ENCODE peak calls at places on chromosome 3, in six cellular contexts. J is heart right ventricle; K is body of pancreas; B is effector memory CD4-positive, alpha-beta T cell; N is GM23248; Y is tibial artery. E is an unnamed sample. For H3K27me3, the result is how much of the 10 kb centered on the place peaks cover.

GRCh38 chr3:189457201-189457607 is 174.0 kb upstream of the TP63 start:
- DNase-seq in B (no peak), J (no peak), Y (no peak), N (peak), K (no peak), E (peak)

GRCh38 chr3:50625879-50626182 is 8.9 kb downstream of the MAPKAPK3 start:
- DNase-seq in B (no peak), Y (no peak), J (no peak), K (no peak), N (no peak), E (no peak)

GRCh38 chr3:8987673-8988655 is 24.7 kb upstream of the RAD18 start:
- DNase-seq in B (peak), N (peak), Y (peak), J (peak), K (peak), E (peak)

GRCh38 chr3:159260049-159260662 is 458.3 kb downstream of the MFSD1 start:
- DNase-seq in N (peak), B (no peak), K (peak), J (no peak), Y (no peak), E (peak)

GRCh38 chr3:61686228-61686648 is 124.9 kb downstream of the PTPRG start:
- DNase-seq in K (peak), B (no peak), N (no peak), J (no peak), Y (no peak), E (peak)

GRCh38 chr3:85164446-85164845 is 205.7 kb downstream of the CADM2 start:
- DNase-seq in Y (no peak), J (no peak), N (no peak), B (no peak), K (no peak), E (peak)

GRCh38 chr3:146605106-146605505 is at the start of gene PLSCR5:
- DNase-seq in K (no peak), B (no peak), Y (no peak), N (no peak), J (no peak), E (peak)

GRCh38 chr3:99418209-99418635 is 220.2 kb upstream of the COL8A1 start:
- DNase-seq in J (no peak), K (no peak), N (no peak), Y (no peak), B (no peak), E (peak)

GRCh38 chr3:19972056-19972455 is 25.2 kb downstream of the RAB5A start:
- DNase-seq in K (no peak), N (peak), J (no peak), B (no peak), Y (no peak), E (peak)

GRCh38 chr3:138097192-138097829 is 18.1 kb downstream of the DZIP1L start:
- DNase-seq in N (no peak), Y (no peak), B (no peak), J (no peak), K (no peak), E (no peak)

GRCh38 chr3:177337548-177338331 is 140.5 kb upstream of the TBL1XR1 start:
- DNase-seq in K (no peak), N (peak), B (peak), J (no peak), Y (no peak), E (peak)

GRCh38 chr3:88203537-88204143 is 53.9 kb downstream of the C3orf38 start:
- DNase-seq in K (peak), Y (peak), N (peak), B (no peak), J (peak), E (peak)

GRCh38 chr3:52809149-52809548 is 14.6 kb downstream of the ITIH3 start:
- DNase-seq in J (no peak), Y (no peak), N (no peak), K (no peak), B (no peak), E (no peak)

GRCh38 chr3:183178833-183179549 is 16.5 kb upstream of the LAMP3 start:
- DNase-seq in Y (no peak), B (no peak), K (peak), N (peak), J (peak), E (peak)

GRCh38 chr3:149532463-149533180 is 58.1 kb downstream of the TM4SF4 start:
- DNase-seq in B (no peak), J (no peak), Y (no peak), K (no peak), N (no peak), E (no peak)

GRCh38 chr3:147775816-147776530 is 366.8 kb downstream of the ZIC1 start:
- DNase-seq in Y (no peak), N (peak), K (no peak), B (no peak), J (no peak), E (no peak)

GRCh38 chr3:101674518-101674917 is 2.4 kb downstream of the ZBTB11 start:
- DNase-seq in N (no peak), K (no peak), B (no peak), J (no peak), Y (no peak), E (no peak)

GRCh38 chr3:10349801-10350200 is 28.9 kb upstream of the SEC13 start:
- DNase-seq in N (no peak), B (no peak), J (no peak), Y (no peak), K (no peak), E (no peak)

GRCh38 chr3:102536479-102536878 is 101.7 kb downstream of the ZPLD1 start:
- DNase-seq in B (no peak), J (no peak), K (peak), Y (no peak), N (peak), E (peak)

GRCh38 chr3:195401959-195402358 is 40.9 kb downstream of the ACAP2 start:
- DNase-seq in K (no peak), B (no peak), N (no peak), J (no peak), Y (no peak), E (peak)
- H3K4me3 ChIP-seq in K (no peak), B (no peak), N (no peak), J (no peak), Y (no peak), E (no peak)

GRCh38 chr3:184228376-184229137 is 828 bp upstream of the VWA5B2 start:
- DNase-seq in B (no peak), Y (no peak), J (no peak), N (no peak), K (no peak), E (no peak)
- H3K27me3 ChIP-seq in B (under half), Y (under half), J (half or more), N (half or more), K (under half), E (under half)

GRCh38 chr3:21544076-21544462 is 206.9 kb downstream of the ZNF385D start:
- DNase-seq in N (peak), Y (no peak), K (no peak), J (no peak), B (no peak), E (no peak)
- H3K4me3 ChIP-seq in N (no peak), Y (no peak), K (no peak), J (no peak), B (no peak), E (no peak)

GRCh38 chr3:122991236-122991985 is 36.2 kb downstream of the SEMA5B start:
- DNase-seq in K (no peak), J (no peak), N (no peak), Y (no peak), B (no peak), E (no peak)
- H3K27me3 ChIP-seq in K (under half), J (under half), N (half or more), Y (under half), B (under half), E (under half)

GRCh38 chr3:187975571-187976360 is 178.2 kb upstream of the LPP start:
- DNase-seq in J (peak), B (no peak), K (no peak), N (peak), Y (peak), E (no peak)
- H3K4me3 ChIP-seq in J (no peak), B (no peak), K (no peak), N (no peak), Y (no peak), E (no peak)

GRCh38 chr3:45778761-45779201 is 17.6 kb downstream of the SLC6A20 start:
- DNase-seq in Y (no peak), B (no peak), K (no peak), J (no peak), N (no peak), E (no peak)

GRCh38 chr3:45776611-45777010 is 19.7 kb downstream of the SLC6A20 start:
- DNase-seq in K (no peak), J (no peak), Y (no peak), B (no peak), N (no peak), E (no peak)

GRCh38 chr3:45776291-45776576 is 20.1 kb downstream of the SLC6A20 start:
- DNase-seq in N (no peak), J (no peak), K (no peak), B (no peak), Y (no peak), E (no peak)

GRCh38 chr3:45777111-45777752 is 19.1 kb downstream of the SLC6A20 start:
- DNase-seq in B (no peak), Y (no peak), K (no peak), J (no peak), N (no peak), E (no peak)

GRCh38 chr3:45777753-45778386 is 18.5 kb downstream of the SLC6A20 start:
- DNase-seq in J (no peak), N (no peak), K (no peak), Y (no peak), B (no peak), E (no peak)
- H3K27me3 ChIP-seq in J (under half), N (under half), K (under half), Y (under half), B (under half), E (under half)

E was measured in bronchial epithelial cell.